ENCODE peak calls at places on chromosomes 4 and X, in seven cellular contexts. One of them, this sample, is unnamed.

GRCh38 chr4:82213485-82214162 is 160.2 kb downstream of the HNRNPD start:
- DNase-seq in hepatocyte: no peak
- DNase-seq in AG09309: no peak
- DNase-seq in mesothelial cell of epicardium: no peak
- DNase-seq in stomach: no peak
- DNase-seq in tibial artery: no peak
- DNase-seq in upper lobe of right lung: no peak
- DNase-seq in this sample: no peak

GRCh38 chr4:139951051-139951450 is 202.9 kb downstream of the MAML3 start:
- DNase-seq in tibial artery: no peak
- DNase-seq in hepatocyte: no peak
- DNase-seq in upper lobe of right lung: no peak
- DNase-seq in mesothelial cell of epicardium: no peak
- DNase-seq in stomach: no peak
- DNase-seq in AG09309: no peak
- DNase-seq in this sample: no peak

GRCh38 chr4:61500883-61501282 is 300.8 kb downstream of the ADGRL3 start:
- DNase-seq in mesothelial cell of epicardium: no peak
- DNase-seq in tibial artery: no peak
- DNase-seq in upper lobe of right lung: no peak
- DNase-seq in stomach: no peak
- DNase-seq in AG09309: no peak
- DNase-seq in hepatocyte: no peak
- DNase-seq in this sample: no peak

GRCh38 chrX:97200454-97200853 is 316.7 kb downstream of the RPA4 start:
- DNase-seq in upper lobe of right lung: no peak
- DNase-seq in mesothelial cell of epicardium: no peak
- DNase-seq in AG09309: no peak
- DNase-seq in tibial artery: no peak
- DNase-seq in stomach: no peak
- DNase-seq in hepatocyte: peak; percentile 3
- DNase-seq in this sample: no peak

GRCh38 chr4:38002451-38003071 is 42.4 kb downstream of the PTTG2 start:
- DNase-seq in stomach: no peak
- DNase-seq in AG09309: no peak
- DNase-seq in hepatocyte: no peak
- DNase-seq in tibial artery: no peak
- DNase-seq in upper lobe of right lung: no peak
- DNase-seq in mesothelial cell of epicardium: no peak
- DNase-seq in this sample: no peak

GRCh38 chr4:1664141-1664540 is 20.0 kb downstream of the FAM53A start:
- DNase-seq in mesothelial cell of epicardium: no peak
- DNase-seq in tibial artery: no peak
- DNase-seq in AG09309: no peak
- DNase-seq in stomach: no peak
- DNase-seq in hepatocyte: no peak
- DNase-seq in upper lobe of right lung: no peak
- DNase-seq in this sample: no peak

GRCh38 chr4:41069268-41069667 is 145.1 kb downstream of the APBB2 start:
- DNase-seq in mesothelial cell of epicardium: no peak
- DNase-seq in stomach: no peak
- DNase-seq in upper lobe of right lung: no peak
- DNase-seq in AG09309: no peak
- DNase-seq in tibial artery: no peak
- DNase-seq in hepatocyte: peak; percentile 18
- DNase-seq in this sample: no peak

GRCh38 chrX:115960440-115961084 is 210.0 kb upstream of the AGTR2 start:
- DNase-seq in stomach: no peak
- DNase-seq in mesothelial cell of epicardium: no peak
- DNase-seq in hepatocyte: peak; percentile 46
- DNase-seq in upper lobe of right lung: no peak
- DNase-seq in AG09309: no peak
- DNase-seq in tibial artery: no peak
- DNase-seq in this sample: no peak

GRCh38 chr4:112735474-112735951 is 98.6 kb downstream of the LARP7 start:
- DNase-seq in stomach: no peak
- DNase-seq in AG09309: no peak
- DNase-seq in hepatocyte: no peak
- DNase-seq in tibial artery: no peak
- DNase-seq in upper lobe of right lung: no peak
- DNase-seq in mesothelial cell of epicardium: no peak
- DNase-seq in this sample: no peak

GRCh38 chr4:78518551-78518950 is 33.0 kb upstream of the ANXA3 start:
- DNase-seq in hepatocyte: no peak
- DNase-seq in mesothelial cell of epicardium: no peak
- DNase-seq in tibial artery: no peak
- DNase-seq in AG09309: no peak
- DNase-seq in stomach: no peak
- DNase-seq in upper lobe of right lung: no peak
- DNase-seq in this sample: no peak

GRCh38 chr4:185210102-185210981 is 944 bp downstream of the SNX25 start:
- DNase-seq in AG09309: no peak
- DNase-seq in tibial artery: peak; percentile 54
- DNase-seq in mesothelial cell of epicardium: no peak
- DNase-seq in upper lobe of right lung: peak; percentile 76
- DNase-seq in stomach: peak; percentile 51
- DNase-seq in hepatocyte: peak; percentile 65
- DNase-seq in this sample: no peak

GRCh38 chr4:138972956-138973819 is 42.4 kb upstream of the NOCT start:
- DNase-seq in mesothelial cell of epicardium: no peak
- DNase-seq in stomach: no peak
- DNase-seq in tibial artery: no peak
- DNase-seq in hepatocyte: no peak
- DNase-seq in upper lobe of right lung: no peak
- DNase-seq in AG09309: no peak
- DNase-seq in this sample: no peak

GRCh38 chr4:74287164-74287563 is 21.1 kb upstream of the EPGN start:
- DNase-seq in AG09309: no peak
- DNase-seq in upper lobe of right lung: no peak
- DNase-seq in stomach: no peak
- DNase-seq in mesothelial cell of epicardium: no peak
- DNase-seq in hepatocyte: no peak
- DNase-seq in tibial artery: no peak
- DNase-seq in this sample: no peak

GRCh38 chrX:3195845-3196244 is 150.6 kb downstream of the MXRA5 start:
- DNase-seq in stomach: no peak
- DNase-seq in mesothelial cell of epicardium: no peak
- DNase-seq in upper lobe of right lung: no peak
- DNase-seq in tibial artery: no peak
- DNase-seq in AG09309: no peak
- DNase-seq in hepatocyte: no peak
- DNase-seq in this sample: no peak

GRCh38 chrX:13432776-13433605 is 113.1 kb upstream of the ATXN3L start:
- DNase-seq in tibial artery: no peak
- DNase-seq in AG09309: no peak
- DNase-seq in upper lobe of right lung: no peak
- DNase-seq in stomach: no peak
- DNase-seq in mesothelial cell of epicardium: no peak
- DNase-seq in hepatocyte: peak; percentile 44
- DNase-seq in this sample: no peak

GRCh38 chr4:75995727-75996126 is 5.0 kb upstream of the SDAD1 start:
- DNase-seq in stomach: no peak
- DNase-seq in upper lobe of right lung: no peak
- DNase-seq in hepatocyte: peak; percentile 78
- DNase-seq in mesothelial cell of epicardium: no peak
- DNase-seq in tibial artery: no peak
- DNase-seq in AG09309: peak; percentile 16
- DNase-seq in this sample: no peak

GRCh38 chr4:22532117-22532516 is 16.3 kb upstream of the ADGRA3 start:
- DNase-seq in stomach: no peak
- DNase-seq in tibial artery: no peak
- DNase-seq in AG09309: no peak
- DNase-seq in hepatocyte: no peak
- DNase-seq in mesothelial cell of epicardium: no peak
- DNase-seq in upper lobe of right lung: no peak
- DNase-seq in this sample: no peak

GRCh38 chr4:119585771-119586170 is 42.8 kb downstream of the PDE5A start:
- DNase-seq in stomach: no peak
- DNase-seq in mesothelial cell of epicardium: no peak
- DNase-seq in upper lobe of right lung: no peak
- DNase-seq in hepatocyte: no peak
- DNase-seq in AG09309: no peak
- DNase-seq in tibial artery: no peak
- DNase-seq in this sample: no peak

GRCh38 chrX:19875051-19875432 is 12.4 kb downstream of the SH3KBP1 start:
- DNase-seq in mesothelial cell of epicardium: no peak
- DNase-seq in hepatocyte: no peak
- DNase-seq in tibial artery: no peak
- DNase-seq in upper lobe of right lung: no peak
- DNase-seq in stomach: no peak
- DNase-seq in AG09309: no peak
- DNase-seq in this sample: no peak

GRCh38 chrX:16140983-16141382 is 17.6 kb downstream of the GRPR start:
- DNase-seq in hepatocyte: no peak
- DNase-seq in AG09309: no peak
- DNase-seq in mesothelial cell of epicardium: no peak
- DNase-seq in upper lobe of right lung: no peak
- DNase-seq in tibial artery: no peak
- DNase-seq in stomach: no peak
- DNase-seq in this sample: no peak

GRCh38 chrX:103687073-103687695 is 685 bp upstream of the MORF4L2 start:
- DNase-seq in hepatocyte: peak; percentile 97
- DNase-seq in AG09309: peak; percentile 32
- DNase-seq in mesothelial cell of epicardium: peak; percentile 70
- DNase-seq in upper lobe of right lung: peak; percentile 94
- DNase-seq in tibial artery: peak; percentile 89
- DNase-seq in stomach: peak; percentile 89
- DNase-seq in this sample: peak; percentile 51

GRCh38 chrX:130020661-130021324 is 38.4 kb downstream of the BCORL1 start:
- DNase-seq in tibial artery: no peak
- DNase-seq in AG09309: no peak
- DNase-seq in hepatocyte: no peak
- DNase-seq in stomach: no peak
- DNase-seq in upper lobe of right lung: no peak
- DNase-seq in mesothelial cell of epicardium: no peak
- DNase-seq in this sample: no peak

GRCh38 chrX:9222299-9222698 is 188.4 kb upstream of the FAM9B start:
- DNase-seq in stomach: no peak
- DNase-seq in upper lobe of right lung: no peak
- DNase-seq in mesothelial cell of epicardium: no peak
- DNase-seq in hepatocyte: no peak
- DNase-seq in tibial artery: no peak
- DNase-seq in AG09309: no peak
- DNase-seq in this sample: no peak

DNA sequence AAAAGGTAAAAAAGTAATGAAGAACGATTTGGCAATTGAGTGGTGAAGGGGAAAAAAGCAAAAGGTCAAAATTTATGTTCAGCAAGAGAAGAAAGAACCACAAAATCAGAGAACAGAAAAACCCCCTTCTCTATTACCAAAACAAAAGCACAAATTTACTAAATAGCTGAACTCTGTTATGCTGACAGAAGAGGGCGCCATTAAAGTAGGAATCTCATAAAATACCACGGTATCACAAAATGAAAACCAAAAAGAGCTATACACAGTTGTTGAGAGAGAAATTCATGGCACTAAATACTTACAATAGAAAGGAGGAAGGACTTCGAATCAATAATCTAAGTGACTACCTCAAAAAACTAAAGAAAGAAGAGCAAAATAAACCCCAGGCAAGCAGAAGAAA is 69.6 kb upstream of the CXorf66 start:
- DNase-seq in upper lobe of right lung: no peak
- DNase-seq in mesothelial cell of epicardium: no peak
- DNase-seq in stomach: no peak
- DNase-seq in hepatocyte: no peak
- DNase-seq in AG09309: no peak
- DNase-seq in tibial artery: no peak
- DNase-seq in this sample: no peak
- TF ChIP-seq CTCF in upper lobe of right lung: no peak
- TF ChIP-seq CTCF in mesothelial cell of epicardium: peak; percentile 29
- TF ChIP-seq CTCF in stomach: no peak
- TF ChIP-seq CTCF in hepatocyte: peak; percentile 27
- TF ChIP-seq CTCF in AG09309: no peak
- TF ChIP-seq CTCF in tibial artery: no peak
- TF ChIP-seq CTCF in this sample: no peak

DNA sequence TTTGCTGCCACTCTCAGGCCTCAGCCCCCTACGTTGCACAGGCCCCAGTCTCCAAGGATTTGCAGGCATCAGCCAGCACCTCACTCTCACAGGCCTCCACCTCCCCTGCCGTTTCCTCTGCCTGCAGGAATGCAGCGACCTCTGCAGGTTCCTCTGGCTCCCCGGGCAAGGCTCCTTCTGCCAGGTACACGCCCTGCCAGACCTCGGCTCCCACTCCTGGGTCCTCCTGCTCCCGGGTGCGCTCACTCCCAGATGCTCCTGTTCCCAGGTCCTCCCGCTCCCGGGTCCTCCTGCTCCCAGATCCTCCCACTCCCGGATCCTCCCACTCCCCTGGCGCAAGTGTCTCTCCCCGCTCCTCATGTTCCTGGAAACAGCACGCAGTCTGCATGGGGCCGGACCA is 144.4 kb upstream of the RADX start:
- DNase-seq in mesothelial cell of epicardium: no peak
- DNase-seq in AG09309: no peak
- DNase-seq in stomach: no peak
- DNase-seq in upper lobe of right lung: no peak
- DNase-seq in tibial artery: no peak
- DNase-seq in hepatocyte: no peak
- DNase-seq in this sample: no peak
- TF ChIP-seq CTCF in mesothelial cell of epicardium: no peak
- TF ChIP-seq CTCF in AG09309: no peak
- TF ChIP-seq CTCF in stomach: no peak
- TF ChIP-seq CTCF in upper lobe of right lung: no peak
- TF ChIP-seq CTCF in tibial artery: no peak
- TF ChIP-seq CTCF in hepatocyte: no peak
- TF ChIP-seq CTCF in this sample: no peak

GRCh38 chr4:16206848-16207247 is 19.4 kb downstream of the TAPT1 start:
- DNase-seq in AG09309: no peak
- DNase-seq in hepatocyte: no peak
- DNase-seq in upper lobe of right lung: no peak
- DNase-seq in stomach: no peak
- DNase-seq in tibial artery: no peak
- DNase-seq in mesothelial cell of epicardium: no peak
- DNase-seq in this sample: no peak

GRCh38 chr4:16204505-16204904 is 21.8 kb downstream of the TAPT1 start:
- DNase-seq in hepatocyte: no peak
- DNase-seq in AG09309: no peak
- DNase-seq in upper lobe of right lung: peak; percentile 68
- DNase-seq in stomach: no peak
- DNase-seq in tibial artery: no peak
- DNase-seq in mesothelial cell of epicardium: no peak
- DNase-seq in this sample: no peak

GRCh38 chr4:16206301-16206700 is 20.0 kb downstream of the TAPT1 start:
- DNase-seq in AG09309: no peak
- DNase-seq in mesothelial cell of epicardium: no peak
- DNase-seq in hepatocyte: no peak
- DNase-seq in upper lobe of right lung: no peak
- DNase-seq in tibial artery: no peak
- DNase-seq in stomach: no peak
- DNase-seq in this sample: no peak

GRCh38 chr4:16207409-16207808 is 18.9 kb downstream of the TAPT1 start:
- DNase-seq in mesothelial cell of epicardium: no peak
- DNase-seq in hepatocyte: no peak
- DNase-seq in AG09309: no peak
- DNase-seq in tibial artery: no peak
- DNase-seq in stomach: no peak
- DNase-seq in upper lobe of right lung: no peak
- DNase-seq in this sample: no peak

GRCh38 chr4:16205298-16206164 is 20.7 kb downstream of the TAPT1 start:
- DNase-seq in tibial artery: no peak
- DNase-seq in stomach: no peak
- DNase-seq in hepatocyte: peak; percentile 52
- DNase-seq in mesothelial cell of epicardium: no peak
- DNase-seq in AG09309: no peak
- DNase-seq in upper lobe of right lung: no peak
- DNase-seq in this sample: no peak
- TF ChIP-seq CTCF in tibial artery: peak; percentile 33
- TF ChIP-seq CTCF in stomach: peak; percentile 17
- TF ChIP-seq CTCF in hepatocyte: peak; percentile 49
- TF ChIP-seq CTCF in mesothelial cell of epicardium: peak; percentile 71
- TF ChIP-seq CTCF in AG09309: peak; percentile 66
- TF ChIP-seq CTCF in upper lobe of right lung: peak; percentile 57
- TF ChIP-seq CTCF in this sample: peak; percentile 58

GRCh38 chr4:59748433-59748832 is 1451.7 kb upstream of the ADGRL3 start:
- DNase-seq in tibial artery: no peak
- DNase-seq in stomach: no peak
- DNase-seq in upper lobe of right lung: no peak
- DNase-seq in hepatocyte: no peak
- DNase-seq in AG09309: no peak
- DNase-seq in mesothelial cell of epicardium: no peak
- DNase-seq in this sample: no peak
- TF ChIP-seq CTCF in tibial artery: no peak
- TF ChIP-seq CTCF in stomach: no peak
- TF ChIP-seq CTCF in upper lobe of right lung: no peak
- TF ChIP-seq CTCF in hepatocyte: no peak
- TF ChIP-seq CTCF in AG09309: no peak
- TF ChIP-seq CTCF in mesothelial cell of epicardium: no peak
- TF ChIP-seq CTCF in this sample: no peak

This sample was measured in thoracic aorta.